ENCODE peak calls at places on chromosomes 1 and 21, in eight cellular contexts. D is fibroblast of mammary gland, G is AG09309, Y is heart left ventricle, M is kidney epithelial cell, N is A549, F is endodermal cell, E is bronchial epithelial cell. L is an unnamed sample.

GRCh38 chr1:109433322-109433721 is 7.1 kb upstream of the PSMA5 start:
- DNase-seq in D (peak; percentile 53), G (no peak), Y (no peak), M (no peak), N (no peak), F (no peak), E (no peak), L (no peak)

GRCh38 chr1:99936071-99936470 is 33.7 kb upstream of the SLC35A3 start:
- DNase-seq in D (no peak), G (no peak), Y (no peak), M (no peak), N (no peak), F (no peak), E (no peak), L (no peak)

GRCh38 chr21:41396452-41397107 is 29.5 kb upstream of the MX1 start:
- DNase-seq in D (peak; percentile 33), G (no peak), Y (peak; percentile 54), M (no peak), N (no peak), F (peak; percentile 63), E (peak; percentile 41), L (peak; percentile 58)

GRCh38 chr1:173507205-173507846 is 30.2 kb downstream of the PRDX6 start:
- DNase-seq in D (peak; percentile 59), G (peak; percentile 35), Y (no peak), M (peak; percentile 95), N (no peak), F (no peak), E (peak; percentile 86), L (peak; percentile 87)

GRCh38 chr1:83033682-83034081 is 965.2 kb downstream of the TTLL7 start:
- DNase-seq in D (peak; percentile 15), G (no peak), Y (no peak), M (no peak), N (no peak), F (no peak), E (peak; percentile 78), L (peak; percentile 68)

GRCh38 chr1:117757668-117758067 is 151.8 kb downstream of the TENT5C start:
- DNase-seq in D (peak; percentile 95), G (peak; percentile 28), Y (no peak), M (no peak), N (no peak), F (no peak), E (peak; percentile 9), L (no peak)

GRCh38 chr1:196115641-196116040 is 492.6 kb downstream of the KCNT2 start:
- DNase-seq in D (peak; percentile 52), G (no peak), Y (peak; percentile 86), M (peak; percentile 37), N (no peak), F (peak; percentile 50), E (peak; percentile 52), L (peak; percentile 64)

GRCh38 chr21:22670148-22670547 is 1671.9 kb downstream of the NCAM2 start:
- DNase-seq in D (no peak), G (no peak), Y (no peak), M (no peak), N (no peak), F (no peak), E (no peak), L (no peak)

GRCh38 chr1:209403921-209404320 is 179.6 kb upstream of the CAMK1G start:
- DNase-seq in D (no peak), G (no peak), Y (no peak), M (no peak), N (no peak), F (no peak), E (peak; percentile 90), L (peak; percentile 79)
- H3K4me3 ChIP-seq in D (no peak overlapping the region), G (no peak overlapping the region), Y (no peak overlapping the region), M (no peak overlapping the region), N (no peak overlapping the region), F (no peak overlapping the region), E (no peak overlapping the region), L (no peak overlapping the region)

DNA sequence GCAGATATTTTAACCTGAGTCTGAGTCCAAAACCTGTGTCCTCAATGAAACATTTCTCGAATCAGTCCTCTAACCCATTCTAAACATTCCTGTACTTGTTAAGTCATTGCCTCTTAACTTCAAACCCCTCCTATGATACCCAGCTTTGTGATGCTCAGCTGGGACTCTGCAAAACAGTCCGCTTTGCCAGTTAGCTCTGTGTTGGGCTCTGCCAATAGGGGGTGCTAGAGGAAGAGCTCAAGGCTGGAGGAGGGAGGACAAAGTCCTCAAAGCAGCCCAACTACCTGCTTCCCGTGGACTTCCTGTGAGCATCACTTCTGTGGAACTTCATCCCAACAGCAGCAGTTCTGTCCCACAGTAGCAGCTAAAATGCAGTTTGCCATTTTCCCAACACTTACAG is 38.1 kb upstream of the SYT14 start:
- DNase-seq in D (no peak), G (no peak), Y (no peak), M (no peak), N (no peak), F (peak; percentile 89), E (no peak), L (no peak)
- TF ChIP-seq CTCF in D (peak; percentile 47), G (peak; percentile 44), Y (no peak), M (peak; percentile 43), N (peak; percentile 8), F (peak; percentile 84), E (peak; percentile 25), L (no peak)

GRCh38 chr1:46166521-46167462 is 8.1 kb upstream of the TSPAN1 start:
- DNase-seq in D (no peak), G (no peak), Y (peak; percentile 86), M (no peak), N (no peak), F (peak; percentile 68), E (no peak), L (no peak)
- H3K4me3 ChIP-seq in D (peak overlapping the region; percentile 28), G (peak overlapping the region; percentile 40), Y (peak overlapping the region; percentile 56), M (peak overlapping the region; percentile 28), N (no peak overlapping the region), F (no peak overlapping the region), E (peak overlapping the region; percentile 35), L (peak overlapping the region; percentile 41)

DNA sequence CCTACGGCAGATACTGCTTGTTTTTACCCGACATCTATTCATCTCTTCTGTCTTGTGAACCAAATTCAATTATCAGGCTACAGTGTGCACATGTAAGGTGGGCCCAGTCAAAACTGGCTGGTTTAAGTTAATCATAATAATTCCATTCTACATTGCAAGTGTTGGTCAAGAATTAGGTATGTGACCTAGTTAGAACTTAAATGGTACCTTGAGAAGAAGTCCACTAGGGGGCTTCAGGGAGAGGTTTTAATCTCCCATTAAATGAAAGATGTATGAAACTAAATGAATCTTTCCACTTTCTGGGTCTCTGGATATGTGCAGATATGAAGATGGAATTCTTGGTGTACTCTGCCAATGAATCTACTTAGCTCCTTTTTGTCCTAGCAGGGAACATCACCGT is 187.1 kb downstream of the CDC42BPA start:
- DNase-seq in D (peak; percentile 56), G (peak; percentile 20), Y (no peak), M (no peak), N (peak; percentile 34), F (no peak), E (peak; percentile 36), L (peak; percentile 30)
- TF ChIP-seq CTCF in D (peak; percentile 63), G (peak; percentile 52), Y (peak; percentile 56), M (peak; percentile 16), N (peak; percentile 56), F (peak; percentile 82), E (peak; percentile 15), L (peak; percentile 29)

L was measured in epithelial cell of esophagus.